ENCODE peak calls at places on chromosomes 7 and 10, in four cellular contexts. D, L, H and X are unnamed samples.

GRCh38 chr7:54747234-54747633 is 11.8 kb downstream of the SEC61G start:
- DNase-seq in D (no peak), H (no peak), L (no peak), X (no peak)

GRCh38 chr7:83001362-83002040 is 161.2 kb downstream of the PCLO start:
- DNase-seq in L (no peak), D (no peak), H (no peak), X (no peak)

GRCh38 chr10:48455392-48456151 is 149.1 kb downstream of the MAPK8 start:
- DNase-seq in D (peak; percentile 6), H (no peak), L (no peak), X (no peak)

GRCh38 chr10:91032614-91033248 is 111.8 kb upstream of the ANKRD1 start:
- DNase-seq in D (no peak), L (no peak), H (no peak), X (no peak)

GRCh38 chr10:63206997-63207952 is 74.1 kb downstream of the NRBF2 start:
- DNase-seq in H (no peak), L (no peak), D (peak; percentile 20), X (no peak)

GRCh38 chr10:129031233-129032150 is 435.5 kb upstream of the MGMT start:
- DNase-seq in D (peak; percentile 61), L (no peak), H (peak; percentile 32), X (no peak)

GRCh38 chr7:27526991-27527722 is 135.5 kb downstream of the HIBADH start:
- DNase-seq in L (no peak), D (no peak), H (no peak), X (no peak)

GRCh38 chr10:110967645-110968044 is 48.2 kb downstream of the SHOC2 start:
- DNase-seq in H (no peak), D (no peak), L (no peak), X (no peak)

GRCh38 chr10:31739146-31739545 is 189.5 kb downstream of the ARHGAP12 start:
- DNase-seq in H (no peak), L (no peak), D (no peak), X (no peak)

GRCh38 chr7:134636008-134636449 is 10.6 kb upstream of the BPGM start:
- DNase-seq in H (no peak), L (no peak), D (no peak), X (no peak)